ENCODE peak calls at places on chromosomes 6 and 20, in six cellular contexts. One of them, this sample, is unnamed. For H3K36me3, the result is how much of the 10 kb centered on the place peaks cover.

GRCh38 chr6:51902261-51902764 is 185.1 kb downstream of the PKHD1 start:
- DNase-seq in mammary epithelial cell: no peak
- DNase-seq in aorta: no peak
- DNase-seq in fibroblast of lung: no peak
- DNase-seq in sigmoid colon: no peak
- DNase-seq in CD4-positive, alpha-beta memory T cell: no peak
- DNase-seq in this sample: no peak

GRCh38 chr6:57262901-57263694 is 41.0 kb upstream of the RAB23 start:
- DNase-seq in mammary epithelial cell: peak
- DNase-seq in aorta: no peak
- DNase-seq in CD4-positive, alpha-beta memory T cell: no peak
- DNase-seq in fibroblast of lung: peak
- DNase-seq in sigmoid colon: peak
- DNase-seq in this sample: no peak

GRCh38 chr20:30816182-30816645 is 441.2 kb upstream of the DEFB115 start:
- DNase-seq in sigmoid colon: no peak
- DNase-seq in fibroblast of lung: no peak
- DNase-seq in mammary epithelial cell: no peak
- DNase-seq in CD4-positive, alpha-beta memory T cell: no peak
- DNase-seq in aorta: peak
- DNase-seq in this sample: peak

GRCh38 chr6:18391018-18391417 is 3.9 kb downstream of the RNF144B start:
- DNase-seq in mammary epithelial cell: no peak
- DNase-seq in CD4-positive, alpha-beta memory T cell: no peak
- DNase-seq in aorta: no peak
- DNase-seq in fibroblast of lung: no peak
- DNase-seq in sigmoid colon: no peak
- DNase-seq in this sample: no peak

GRCh38 chr6:160226118-160226541 is 32.5 kb downstream of the SLC22A2 start:
- DNase-seq in sigmoid colon: no peak
- DNase-seq in mammary epithelial cell: no peak
- DNase-seq in CD4-positive, alpha-beta memory T cell: no peak
- DNase-seq in fibroblast of lung: peak
- DNase-seq in aorta: no peak
- DNase-seq in this sample: no peak

GRCh38 chr20:35994994-35995453 is 26.6 kb downstream of the CNBD2 start:
- DNase-seq in CD4-positive, alpha-beta memory T cell: peak
- DNase-seq in sigmoid colon: peak
- DNase-seq in mammary epithelial cell: peak
- DNase-seq in fibroblast of lung: peak
- DNase-seq in aorta: peak
- DNase-seq in this sample: peak

GRCh38 chr6:74715362-74716068 is 490.3 kb downstream of the COL12A1 start:
- DNase-seq in CD4-positive, alpha-beta memory T cell: no peak
- DNase-seq in sigmoid colon: no peak
- DNase-seq in mammary epithelial cell: peak
- DNase-seq in fibroblast of lung: peak
- DNase-seq in aorta: no peak
- DNase-seq in this sample: no peak

GRCh38 chr6:37538107-37538506 is 38.4 kb upstream of the CCDC167 start:
- DNase-seq in sigmoid colon: no peak
- DNase-seq in mammary epithelial cell: peak
- DNase-seq in aorta: no peak
- DNase-seq in fibroblast of lung: no peak
- DNase-seq in CD4-positive, alpha-beta memory T cell: no peak
- DNase-seq in this sample: no peak

GRCh38 chr6:148723484-148723883 is 23.3 kb upstream of the UST start:
- DNase-seq in sigmoid colon: no peak
- DNase-seq in fibroblast of lung: peak
- DNase-seq in aorta: no peak
- DNase-seq in mammary epithelial cell: peak
- DNase-seq in CD4-positive, alpha-beta memory T cell: no peak
- DNase-seq in this sample: no peak

DNA sequence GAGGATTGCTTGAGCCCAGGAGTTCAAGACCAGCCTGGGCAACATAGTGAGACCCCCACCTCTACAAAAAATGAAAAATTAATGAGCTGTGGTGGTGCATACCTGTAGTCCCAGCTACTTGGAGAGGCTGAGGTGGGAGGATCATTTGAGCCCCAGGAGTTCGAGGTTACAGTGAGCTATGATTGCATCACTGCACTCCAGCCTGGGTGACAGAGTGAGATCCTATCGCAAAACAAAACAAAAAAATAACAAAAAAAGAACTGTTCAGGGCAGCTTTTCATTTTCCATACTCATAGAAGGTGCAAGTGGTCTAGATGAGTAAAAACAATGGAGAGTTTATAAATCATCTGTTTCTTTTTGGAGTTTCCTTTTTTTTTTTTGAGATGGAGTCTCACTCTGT is 21.1 kb downstream of the AKAP7 start:
- DNase-seq in sigmoid colon: no peak
- DNase-seq in fibroblast of lung: no peak
- DNase-seq in aorta: no peak
- DNase-seq in CD4-positive, alpha-beta memory T cell: no peak
- DNase-seq in mammary epithelial cell: no peak
- DNase-seq in this sample: no peak
- H3K36me3 ChIP-seq in sigmoid colon: under half
- H3K36me3 ChIP-seq in fibroblast of lung: under half
- H3K36me3 ChIP-seq in aorta: under half
- H3K36me3 ChIP-seq in CD4-positive, alpha-beta memory T cell: under half
- H3K36me3 ChIP-seq in mammary epithelial cell: under half
- H3K36me3 ChIP-seq in this sample: under half

GRCh38 chr6:15522427-15522826 is 140.4 kb downstream of the DTNBP1 start:
- DNase-seq in fibroblast of lung: peak
- DNase-seq in sigmoid colon: peak
- DNase-seq in aorta: no peak
- DNase-seq in mammary epithelial cell: no peak
- DNase-seq in CD4-positive, alpha-beta memory T cell: no peak
- DNase-seq in this sample: no peak

GRCh38 chr6:15520616-15521203 is 142.1 kb downstream of the DTNBP1 start:
- DNase-seq in CD4-positive, alpha-beta memory T cell: no peak
- DNase-seq in aorta: no peak
- DNase-seq in mammary epithelial cell: no peak
- DNase-seq in fibroblast of lung: no peak
- DNase-seq in sigmoid colon: no peak
- DNase-seq in this sample: no peak

GRCh38 chr6:15522856-15523529 is 139.8 kb downstream of the DTNBP1 start:
- DNase-seq in sigmoid colon: peak
- DNase-seq in mammary epithelial cell: no peak
- DNase-seq in CD4-positive, alpha-beta memory T cell: no peak
- DNase-seq in aorta: no peak
- DNase-seq in fibroblast of lung: no peak
- DNase-seq in this sample: no peak

GRCh38 chr6:15522026-15522425 is 140.8 kb downstream of the DTNBP1 start:
- DNase-seq in CD4-positive, alpha-beta memory T cell: no peak
- DNase-seq in mammary epithelial cell: no peak
- DNase-seq in fibroblast of lung: no peak
- DNase-seq in sigmoid colon: peak
- DNase-seq in aorta: no peak
- DNase-seq in this sample: no peak

GRCh38 chr6:15521516-15521915 is 141.3 kb downstream of the DTNBP1 start:
- DNase-seq in CD4-positive, alpha-beta memory T cell: no peak
- DNase-seq in aorta: no peak
- DNase-seq in mammary epithelial cell: no peak
- DNase-seq in sigmoid colon: peak
- DNase-seq in fibroblast of lung: no peak
- DNase-seq in this sample: no peak
- H3K36me3 ChIP-seq in CD4-positive, alpha-beta memory T cell: under half
- H3K36me3 ChIP-seq in aorta: under half
- H3K36me3 ChIP-seq in mammary epithelial cell: under half
- H3K36me3 ChIP-seq in sigmoid colon: under half
- H3K36me3 ChIP-seq in fibroblast of lung: under half
- H3K36me3 ChIP-seq in this sample: half or more

GRCh38 chr6:30341728-30342127 is 3.2 kb upstream of the RPP21 start:
- DNase-seq in CD4-positive, alpha-beta memory T cell: no peak
- DNase-seq in sigmoid colon: no peak
- DNase-seq in fibroblast of lung: no peak
- DNase-seq in mammary epithelial cell: no peak
- DNase-seq in aorta: no peak
- DNase-seq in this sample: no peak
- H3K36me3 ChIP-seq in CD4-positive, alpha-beta memory T cell: under half
- H3K36me3 ChIP-seq in sigmoid colon: under half
- H3K36me3 ChIP-seq in fibroblast of lung: under half
- H3K36me3 ChIP-seq in mammary epithelial cell: under half
- H3K36me3 ChIP-seq in aorta: under half
- H3K36me3 ChIP-seq in this sample: half or more

DNA sequence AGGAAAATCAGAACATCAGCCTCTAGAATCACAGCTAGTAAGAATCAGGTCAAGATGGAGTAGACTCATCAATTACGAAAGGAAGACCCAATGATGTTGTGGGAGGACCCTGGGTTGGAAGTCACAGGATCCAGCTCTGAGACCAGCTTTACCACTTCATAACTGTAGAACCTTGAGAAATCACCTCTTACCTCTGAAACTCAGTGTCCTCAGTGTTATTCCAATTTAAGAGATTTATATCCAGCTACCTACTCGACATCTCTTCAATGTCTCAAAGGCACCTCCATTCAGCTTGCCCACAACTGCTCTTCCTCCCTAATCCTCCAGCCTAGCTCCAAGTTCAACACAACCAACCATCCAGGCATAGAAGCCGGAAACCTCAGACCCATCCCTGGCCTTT is 16.3 kb downstream of the MRPL14 start:
- DNase-seq in aorta: no peak
- DNase-seq in mammary epithelial cell: no peak
- DNase-seq in CD4-positive, alpha-beta memory T cell: no peak
- DNase-seq in sigmoid colon: no peak
- DNase-seq in fibroblast of lung: no peak
- DNase-seq in this sample: no peak
- H3K36me3 ChIP-seq in aorta: under half
- H3K36me3 ChIP-seq in mammary epithelial cell: under half
- H3K36me3 ChIP-seq in CD4-positive, alpha-beta memory T cell: under half
- H3K36me3 ChIP-seq in sigmoid colon: under half
- H3K36me3 ChIP-seq in fibroblast of lung: under half
- H3K36me3 ChIP-seq in this sample: half or more

DNA sequence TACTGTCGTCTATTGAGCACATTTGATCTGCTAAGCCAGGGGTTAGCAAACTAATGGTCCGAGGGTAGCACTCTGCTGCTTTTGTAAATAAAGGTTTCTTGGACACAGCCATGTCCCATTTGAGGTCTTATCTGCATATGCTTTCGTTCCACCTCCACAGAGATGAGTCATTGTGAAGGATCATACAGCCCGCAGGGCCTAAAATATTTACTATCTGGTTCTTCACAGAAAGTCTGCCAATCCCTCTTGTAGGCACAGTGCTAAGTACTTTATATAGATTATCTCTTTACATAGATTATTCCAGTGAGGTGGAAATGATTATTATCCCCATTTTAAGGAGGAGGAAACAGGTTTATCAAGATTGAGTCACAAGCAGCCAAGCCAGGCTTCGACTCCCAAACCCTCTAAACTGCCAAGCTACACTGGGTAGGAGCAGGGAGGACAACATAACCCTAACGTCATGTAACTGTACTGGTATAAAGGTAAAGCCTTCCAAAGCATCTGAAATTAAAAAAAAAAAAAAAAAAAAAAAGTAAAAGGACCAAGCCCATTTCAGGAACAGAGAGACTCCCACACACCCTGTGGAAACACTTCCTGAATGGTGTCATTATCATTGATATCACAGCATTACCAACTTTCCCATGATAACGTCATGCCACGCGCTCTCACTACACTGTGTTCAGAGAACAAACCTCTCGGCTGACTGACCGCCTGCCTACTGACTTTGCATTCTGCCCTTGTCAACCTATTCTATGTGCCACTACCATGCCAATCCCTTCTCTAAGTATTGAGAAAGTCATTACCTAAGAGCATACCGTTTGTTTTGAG is 101.0 kb downstream of the KIF16B start:
- DNase-seq in fibroblast of lung: peak
- DNase-seq in aorta: no peak
- DNase-seq in CD4-positive, alpha-beta memory T cell: no peak
- DNase-seq in sigmoid colon: no peak
- DNase-seq in mammary epithelial cell: peak
- DNase-seq in this sample: peak
- H3K36me3 ChIP-seq in fibroblast of lung: under half
- H3K36me3 ChIP-seq in aorta: under half
- H3K36me3 ChIP-seq in CD4-positive, alpha-beta memory T cell: under half
- H3K36me3 ChIP-seq in sigmoid colon: under half
- H3K36me3 ChIP-seq in mammary epithelial cell: under half
- H3K36me3 ChIP-seq in this sample: under half